ENCODE peak calls at places on chromosomes 4 and X, in eight cellular contexts. M, K, U, J, S, X, W and B are unnamed samples.
A peak's percentile ranks its signal among the peaks of the same experiment; 100 is the strongest.

GRCh38 chrX:16873106-16873505 is 2.9 kb upstream of the RBBP7 start:
- DNase-seq in X (no peak), U (no peak), J (no peak), W (no peak), M (no peak), K (no peak), S (no peak), B (no peak)

GRCh38 chrX:133586443-133586842 is 171.2 kb upstream of the GPC4 start:
- DNase-seq in M (no peak), K (no peak), J (no peak), U (no peak), S (no peak), W (peak; percentile 28), X (no peak), B (no peak)

GRCh38 chr4:143186634-143187033 is 1.9 kb downstream of the USP38 start:
- DNase-seq in J (no peak), X (no peak), S (no peak), K (no peak), M (no peak), W (peak; percentile 7), U (no peak), B (no peak)

GRCh38 chr4:182346675-182347375 is 103.6 kb downstream of the TENM3 start:
- DNase-seq in M (no peak), X (no peak), K (no peak), W (no peak), U (no peak), S (no peak), J (no peak), B (no peak)

GRCh38 chr4:95637047-95637600 is 88.4 kb upstream of the UNC5C start:
- DNase-seq in U (no peak), S (no peak), W (peak; percentile 37), M (peak; percentile 20), J (peak; percentile 32), X (no peak), K (no peak), B (no peak)

GRCh38 chrX:123905334-123905733 is 45.5 kb downstream of the XIAP start:
- DNase-seq in S (no peak), J (no peak), U (no peak), M (no peak), X (no peak), K (no peak), W (peak; percentile 43), B (no peak)

GRCh38 chrX:38260231-38260630 is 39.6 kb upstream of the SRPX start:
- DNase-seq in K (no peak), J (no peak), X (no peak), U (no peak), W (peak; percentile 41), M (no peak), S (no peak), B (no peak)

GRCh38 chrX:37047776-37048175 is 39.6 kb downstream of the FAM47C start:
- DNase-seq in K (no peak), X (no peak), M (no peak), J (no peak), U (no peak), S (no peak), W (no peak), B (no peak)

GRCh38 chrX:153865685-153866084 is 20.3 kb downstream of the L1CAM start:
- DNase-seq in M (no peak), K (no peak), J (no peak), U (no peak), W (no peak), S (peak; percentile 50), X (no peak), B (no peak)

GRCh38 chr4:148903388-148903787 is 461.2 kb upstream of the NR3C2 start:
- DNase-seq in S (no peak), M (no peak), W (no peak), U (no peak), K (no peak), X (no peak), J (no peak), B (no peak)

DNA sequence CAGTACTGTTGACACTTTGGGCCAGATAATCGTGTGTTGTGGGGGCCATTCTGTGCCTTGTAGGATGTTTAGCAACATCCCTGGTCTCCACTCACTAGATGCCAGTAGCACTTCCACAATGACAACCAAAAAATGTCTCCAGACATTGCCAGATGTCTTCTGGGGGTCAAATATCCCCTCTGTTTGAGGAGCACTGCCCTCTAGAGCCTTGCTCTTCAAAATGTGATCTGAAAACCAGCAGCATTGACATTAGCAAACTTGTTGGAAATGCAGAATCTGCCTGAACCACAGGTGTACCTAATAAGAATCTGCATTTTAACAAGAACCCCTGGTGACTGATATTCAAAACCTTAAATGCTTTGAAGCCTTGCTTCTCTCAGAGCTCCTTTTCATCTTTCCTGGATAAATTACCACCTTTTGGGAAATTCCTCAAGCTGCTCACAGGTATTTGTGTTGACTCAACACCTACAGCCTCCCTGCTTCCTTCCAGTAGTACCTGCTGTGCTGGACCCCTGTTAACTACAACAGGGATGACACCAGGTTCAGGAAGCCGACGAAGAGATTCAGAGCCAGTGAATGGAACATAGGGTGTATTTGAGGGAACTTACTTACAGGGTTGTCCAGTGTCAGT is 459.0 kb upstream of the NR3C2 start:
- DNase-seq in W (no peak), K (no peak), X (no peak), M (no peak), S (no peak), U (no peak), J (no peak), B (no peak)
- TF ChIP-seq CTCF in W (no peak), K (no peak), X (no peak), M (no peak), S (no peak), U (no peak), J (no peak), B (no peak)

GRCh38 chr4:94168321-94168720 is 39.3 kb upstream of the SMARCAD1 start:
- DNase-seq in J (no peak), M (no peak), W (no peak), K (no peak), S (no peak), U (no peak), X (no peak), B (no peak)

GRCh38 chr4:94169803-94170372 is 37.8 kb upstream of the SMARCAD1 start:
- DNase-seq in S (no peak), X (no peak), W (no peak), J (no peak), U (no peak), M (no peak), K (no peak), B (no peak)

GRCh38 chr4:94175553-94176260 is 32.0 kb upstream of the SMARCAD1 start:
- DNase-seq in W (no peak), U (no peak), K (no peak), S (no peak), J (no peak), X (no peak), M (no peak), B (no peak)

DNA sequence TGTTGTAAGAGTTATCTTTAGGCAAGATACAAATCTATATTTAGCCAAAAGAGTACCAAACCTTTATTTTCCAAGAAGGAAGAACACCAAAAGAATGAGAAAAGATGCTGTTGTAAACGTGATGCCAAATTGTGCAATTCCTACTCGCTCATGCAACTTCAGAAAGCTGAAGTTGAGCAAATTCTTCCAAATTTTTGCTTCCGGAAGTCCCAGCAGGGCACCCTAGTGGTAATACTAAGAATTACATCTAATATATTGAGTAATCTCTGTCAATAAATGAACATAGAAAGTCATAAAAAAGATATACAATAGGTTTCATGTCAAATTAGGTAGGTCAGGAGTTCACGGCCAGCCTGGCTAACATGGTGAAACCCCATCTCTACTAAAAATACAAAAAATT is 36.0 kb upstream of the SMARCAD1 start:
- DNase-seq in X (no peak), K (no peak), M (no peak), S (no peak), J (no peak), W (no peak), U (no peak), B (no peak)
- TF ChIP-seq CTCF in X (no peak), K (no peak), M (peak; percentile 58), S (no peak), J (peak; percentile 76), W (peak; percentile 29), U (peak; percentile 76), B (no peak)

GRCh38 chr4:8028368-8028767 is 88.7 kb upstream of the AFAP1 start:
- DNase-seq in M (no peak), X (no peak), K (no peak), U (no peak), W (no peak), S (no peak), J (no peak), B (no peak)

GRCh38 chr4:8024073-8024786 is 84.6 kb upstream of the AFAP1 start:
- DNase-seq in M (no peak), S (no peak), K (no peak), W (no peak), J (no peak), U (no peak), X (no peak), B (no peak)

GRCh38 chr4:8028884-8029568 is 89.4 kb upstream of the AFAP1 start:
- DNase-seq in J (no peak), K (no peak), M (no peak), S (no peak), W (no peak), X (no peak), U (no peak), B (no peak)

GRCh38 chr4:8025668-8026067 is 86.0 kb upstream of the AFAP1 start:
- DNase-seq in K (no peak), W (peak; percentile 25), X (no peak), M (no peak), S (no peak), U (no peak), J (no peak), B (no peak)

DNA sequence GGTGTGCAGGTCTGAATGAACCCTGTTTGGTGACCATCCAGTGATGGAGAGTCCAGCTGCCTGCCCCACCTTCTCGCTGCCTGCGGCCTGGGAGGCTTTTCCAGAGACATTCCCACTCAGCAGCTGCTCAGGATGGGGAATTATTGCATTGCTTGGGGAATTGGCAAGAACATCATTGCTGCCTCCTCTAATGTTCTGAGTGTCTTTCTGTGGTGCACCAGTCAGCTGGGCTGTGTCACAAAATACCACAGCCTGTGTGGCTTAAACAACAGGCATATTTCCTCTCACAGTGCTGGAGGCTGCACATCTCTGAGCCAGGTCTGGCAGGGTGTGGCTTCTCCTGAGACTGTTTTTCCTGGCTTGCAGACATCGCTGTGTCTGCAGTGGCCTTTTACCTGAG is 86.8 kb upstream of the AFAP1 start:
- DNase-seq in U (no peak), S (no peak), J (no peak), K (no peak), W (peak; percentile 9), X (no peak), M (no peak), B (no peak)
- TF ChIP-seq CTCF in U (no peak), S (no peak), J (no peak), K (no peak), W (no peak), X (no peak), M (no peak), B (no peak)

DNA sequence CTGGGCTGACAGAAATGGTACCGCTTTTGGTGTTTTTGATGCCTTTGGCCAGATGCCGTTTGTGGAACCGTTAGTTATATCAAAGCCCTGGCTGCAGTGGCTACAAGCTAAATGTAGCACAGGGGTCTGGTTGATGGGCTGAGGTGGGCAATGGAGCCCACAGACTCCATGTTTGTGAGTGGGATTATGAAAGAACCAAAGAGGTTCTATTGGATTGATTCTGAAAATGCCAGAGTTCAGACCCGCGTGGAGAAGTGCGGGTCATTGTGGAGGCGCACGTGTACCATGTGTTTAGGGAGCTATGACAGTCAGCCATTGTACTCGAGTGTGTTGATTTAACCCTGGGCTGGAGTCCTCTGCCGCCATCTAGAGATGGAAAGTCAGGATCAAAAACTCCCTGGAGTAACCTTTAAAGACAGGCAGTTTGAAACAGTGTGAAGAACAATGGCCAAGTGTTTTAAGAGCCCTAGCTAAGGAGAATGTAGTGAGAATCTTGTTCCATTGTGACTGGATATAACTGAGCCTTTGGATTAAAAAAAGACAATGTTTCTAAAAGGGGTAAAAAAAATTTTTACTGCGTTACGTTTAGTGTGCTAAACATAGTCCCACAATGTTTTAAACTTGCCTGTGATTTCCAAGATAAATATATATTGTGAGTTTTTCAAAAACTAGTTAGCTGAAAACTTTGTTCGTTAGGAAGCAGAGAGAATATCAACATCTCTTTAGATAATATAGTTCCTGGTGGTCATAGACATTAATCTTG is 12.7 kb downstream of the ART3 start:
- DNase-seq in J (peak; percentile 42), X (no peak), W (peak; percentile 81), K (no peak), M (peak; percentile 56), U (no peak), S (no peak), B (no peak)
- TF ChIP-seq CTCF in J (peak; percentile 38), X (peak; percentile 36), W (peak; percentile 82), K (no peak), M (peak; percentile 66), U (no peak), S (no peak), B (no peak)